ENCODE peak calls at places on chromosome 16, in four cellular contexts. O is tibial nerve, Z is AG04450, U is left lung. A is an unnamed sample. For H3K27me3, the result is how much of the 10 kb centered on the place peaks cover.

GRCh38 chr16:4500283-4500682 is 24.1 kb downstream of the HMOX2 start:
- DNase-seq in Z (peak), O (no peak), U (no peak), A (peak)

GRCh38 chr16:81445143-81445922 is 725 bp downstream of the CMIP start:
- DNase-seq in O (no peak), U (no peak), Z (no peak), A (peak)

GRCh38 chr16:68355447-68356248 is 44.8 kb downstream of the PRMT7 start:
- DNase-seq in Z (no peak), U (no peak), O (no peak), A (peak)

GRCh38 chr16:80682435-80683070 is 121.8 kb downstream of the CDYL2 start:
- DNase-seq in O (no peak), U (no peak), Z (peak), A (no peak)

GRCh38 chr16:29925173-29925804 is 737 bp downstream of the KCTD13 start:
- DNase-seq in Z (no peak), O (no peak), U (no peak), A (peak)

GRCh38 chr16:74186589-74186988 is 110.0 kb upstream of the PSMD7 start:
- DNase-seq in Z (peak), O (no peak), U (no peak), A (no peak)

GRCh38 chr16:51107742-51108141 is 43.3 kb downstream of the SALL1 start:
- DNase-seq in O (no peak), U (no peak), Z (no peak), A (no peak)

GRCh38 chr16:48526058-48526957 is 83.7 kb downstream of the N4BP1 start:
- DNase-seq in Z (no peak), O (no peak), U (peak), A (peak)

GRCh38 chr16:80006175-80006895 is 405.8 kb upstream of the MAF start:
- DNase-seq in O (no peak), Z (no peak), U (no peak), A (no peak)

GRCh38 chr16:52350031-52350430 is 196.9 kb downstream of the TOX3 start:
- DNase-seq in U (no peak), Z (no peak), O (no peak), A (no peak)

GRCh38 chr16:20916927-20917326 is 16.4 kb downstream of the LYRM1 start:
- DNase-seq in Z (no peak), O (no peak), U (no peak), A (no peak)

GRCh38 chr16:20300312-20301097 is 26.8 kb downstream of the GP2 start:
- DNase-seq in O (no peak), U (peak), Z (no peak), A (no peak)

GRCh38 chr16:71808593-71809449 is at the start of gene AP1G1:
- DNase-seq in O (peak), U (peak), Z (peak), A (peak)

GRCh38 chr16:29842732-29843346 is 20.2 kb downstream of the CDIPT start:
- DNase-seq in O (no peak), Z (no peak), U (no peak), A (no peak)

GRCh38 chr16:57194512-57194911 is 8.4 kb downstream of the RSPRY1 start:
- DNase-seq in Z (peak), O (no peak), U (no peak), A (no peak)

GRCh38 chr16:10103096-10103495 is 79.1 kb downstream of the GRIN2A start:
- DNase-seq in Z (no peak), U (no peak), O (no peak), A (no peak)

GRCh38 chr16:2913603-2914002 is 1.9 kb downstream of the FLYWCH1 start:
- DNase-seq in Z (no peak), U (no peak), O (no peak), A (no peak)
- H3K4me3 ChIP-seq in Z (peak), U (no peak), O (no peak), A (no peak)

GRCh38 chr16:85261205-85261604 is 148.9 kb upstream of the CIBAR2 start:
- DNase-seq in U (no peak), Z (no peak), O (no peak), A (no peak)
- H3K27me3 ChIP-seq in U (under half), Z (under half), O (under half), A (under half)

DNA sequence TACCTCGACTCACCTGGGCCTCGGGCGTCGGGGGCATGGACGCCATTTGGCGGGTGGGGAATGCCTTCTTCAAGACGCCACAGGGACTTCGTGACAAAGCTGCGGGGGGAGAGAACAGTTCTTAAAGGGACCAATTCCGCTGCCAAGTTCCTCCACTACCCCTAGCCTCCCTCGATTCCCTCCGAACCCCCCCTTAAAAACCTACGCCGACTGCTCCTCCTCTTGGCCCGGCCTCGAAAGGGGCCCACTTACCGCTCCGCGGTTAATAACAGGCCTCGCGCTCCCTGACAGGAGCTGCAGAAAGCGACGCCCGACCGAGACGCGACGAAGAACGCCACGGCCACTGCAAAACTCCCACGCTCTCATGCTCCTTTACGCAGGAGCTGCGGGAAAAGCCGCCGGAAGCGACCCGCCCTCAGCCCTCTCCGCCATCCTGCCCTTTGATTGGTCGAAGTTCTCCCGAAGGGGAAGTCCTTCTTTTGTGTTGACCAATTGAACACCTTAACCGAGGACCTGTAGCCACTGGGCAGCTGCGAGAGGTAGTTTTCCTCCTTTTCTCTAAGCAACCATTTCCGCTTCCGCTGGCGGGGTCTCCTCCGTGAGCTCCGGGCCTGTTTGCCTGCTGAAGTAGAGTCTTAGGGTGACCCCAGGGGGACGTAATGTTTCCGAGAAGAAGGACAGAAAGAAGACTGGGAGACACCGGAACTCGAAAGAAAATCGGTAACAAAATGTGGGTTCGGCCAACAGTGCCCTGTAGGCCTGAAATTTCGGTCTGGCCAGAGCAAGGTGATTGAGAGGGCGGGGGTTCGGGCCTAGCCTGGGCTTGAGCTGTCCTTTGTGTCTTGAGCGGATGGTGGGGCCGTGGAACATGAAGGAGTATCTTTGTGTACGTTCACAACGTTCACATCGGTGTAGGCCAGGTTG is at the start of the genes NAA60 and ZNF597:
- DNase-seq in U (peak), Z (peak), O (peak), A (peak)
- H3K4me3 ChIP-seq in U (peak), Z (peak), O (peak), A (peak)

DNA sequence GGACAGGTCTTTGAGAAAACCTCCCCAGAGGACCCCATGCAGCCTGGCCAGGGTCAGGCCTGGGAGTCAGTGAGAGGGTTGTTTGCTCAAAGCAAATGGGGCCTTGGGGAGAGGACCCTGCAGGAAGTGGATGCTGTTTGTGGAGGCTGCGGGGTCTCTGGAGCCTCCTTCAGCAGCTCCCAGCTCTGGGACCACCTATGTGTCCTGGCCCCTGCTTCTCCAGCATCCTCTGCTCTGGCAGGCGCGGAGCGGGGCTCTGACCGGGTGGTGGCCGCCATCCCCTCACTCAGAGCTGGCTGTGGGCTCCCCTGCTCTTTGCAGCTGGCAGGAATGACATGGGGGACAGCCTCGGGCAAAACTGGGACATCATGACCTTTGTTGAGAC is 29.8 kb upstream of the CIBAR2 start:
- DNase-seq in O (no peak), Z (no peak), U (no peak), A (no peak)
- H3K27me3 ChIP-seq in O (under half), Z (under half), U (under half), A (under half)

GRCh38 chr16:22293137-22294106 is 3.8 kb upstream of the POLR3E start:
- DNase-seq in U (no peak), O (no peak), Z (no peak), A (peak)

GRCh38 chr16:22296225-22297113 is 740 bp upstream of the POLR3E start:
- DNase-seq in U (no peak), O (no peak), Z (no peak), A (no peak)

GRCh38 chr16:22291020-22291419 is 6.2 kb upstream of the POLR3E start:
- DNase-seq in U (no peak), Z (no peak), O (no peak), A (no peak)

GRCh38 chr16:22297114-22297870 is at the start of gene POLR3E:
- DNase-seq in O (peak), U (peak), Z (peak), A (peak)

GRCh38 chr16:22291860-22292692 is 5.1 kb upstream of the POLR3E start:
- DNase-seq in U (no peak), Z (peak), O (no peak), A (no peak)
- H3K4me3 ChIP-seq in U (no peak), Z (no peak), O (no peak), A (no peak)

DNA sequence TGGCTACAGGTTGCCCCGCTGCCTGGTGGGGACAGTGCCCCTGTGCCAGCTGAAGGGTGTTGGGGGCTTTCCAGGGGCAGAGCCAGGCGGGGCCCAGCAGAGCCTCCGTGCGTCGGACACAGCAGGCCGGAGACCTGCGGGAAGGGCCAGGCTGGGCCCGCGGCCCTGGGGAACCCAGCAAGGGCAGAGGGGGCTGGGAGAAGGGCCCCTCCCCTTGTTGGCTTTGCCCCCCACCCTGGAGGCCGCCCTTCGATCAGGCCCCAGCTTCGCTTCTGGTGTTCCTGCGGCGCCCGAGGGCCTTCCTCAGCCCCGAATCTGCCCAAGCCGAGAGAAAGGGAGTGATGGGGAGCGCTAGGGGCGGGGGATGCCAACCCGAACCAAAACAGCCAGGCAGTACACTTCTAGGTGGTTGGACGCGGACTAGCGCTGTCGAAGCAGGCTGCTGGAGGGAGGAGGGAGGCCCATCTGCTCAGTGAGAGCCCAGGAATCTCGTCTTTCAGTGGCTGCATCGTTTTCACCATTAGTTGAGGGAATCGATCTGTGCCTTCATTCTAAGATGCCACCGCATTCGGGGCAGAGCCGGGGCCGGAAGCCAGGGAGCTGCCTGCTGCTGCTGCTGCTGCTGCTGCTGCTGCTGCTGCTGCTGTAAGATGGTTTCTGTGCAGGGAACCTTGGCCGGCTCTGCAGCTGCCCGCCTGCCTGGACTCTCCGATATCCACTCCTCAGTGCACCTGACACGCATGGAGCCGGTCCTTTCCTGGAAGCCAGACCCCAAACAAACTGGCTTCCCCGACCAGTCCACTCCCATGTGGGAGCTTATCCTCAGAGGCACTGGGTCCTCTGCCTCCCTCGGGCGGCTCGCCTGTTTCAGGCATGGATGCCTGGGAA is 1.6 kb downstream of the JPH3 start:
- DNase-seq in U (no peak), Z (no peak), O (no peak), A (peak)
- H3K27me3 ChIP-seq in U (under half), Z (half or more), O (half or more), A (under half)

A was measured in aorta.